ENCODE peak calls at places on chromosomes 3 and 15, in seven cellular contexts. L, A, U, Y, F, H and W are unnamed samples. For H3K9me3, the result is how much of the 10 kb centered on the place peaks cover.

GRCh38 chr3:59749291-59749690 is 699.5 kb upstream of the CFAP20DC start:
- DNase-seq in L (no peak), F (peak), Y (no peak), U (no peak), H (no peak), A (no peak), W (no peak)

GRCh38 chr15:35557544-35557943 is 11.6 kb upstream of the DPH6 start:
- DNase-seq in H (peak), Y (no peak), U (no peak), L (no peak), A (no peak), F (peak), W (no peak)

GRCh38 chr15:100553468-100553867 is 24.7 kb upstream of the CERS3 start:
- DNase-seq in A (no peak), L (no peak), F (no peak), U (no peak), Y (no peak), H (no peak), W (no peak)

GRCh38 chr15:99509686-99510461 is 55.9 kb upstream of the MEF2A start:
- DNase-seq in L (no peak), A (no peak), Y (no peak), F (no peak), U (no peak), H (no peak), W (peak)

GRCh38 chr3:127525373-127525772 is 65.2 kb downstream of the TPRA1 start:
- DNase-seq in Y (peak), A (no peak), L (no peak), U (no peak), H (peak), F (no peak), W (no peak)

GRCh38 chr3:98003306-98003969 is 31.2 kb upstream of the RIOX2 start:
- DNase-seq in H (no peak), U (no peak), A (no peak), F (no peak), Y (no peak), L (no peak), W (no peak)

GRCh38 chr3:184506579-184506978 is 55.0 kb upstream of the EPHB3 start:
- DNase-seq in H (peak), U (no peak), Y (no peak), A (no peak), L (no peak), F (no peak), W (no peak)

GRCh38 chr3:186960327-186960726 is 30.0 kb downstream of the ST6GAL1 start:
- DNase-seq in U (no peak), L (no peak), A (no peak), H (no peak), Y (no peak), F (no peak), W (no peak)

GRCh38 chr3:22887664-22888291 is 315.3 kb upstream of the UBE2E2 start:
- DNase-seq in H (peak), U (peak), L (no peak), Y (peak), F (peak), A (no peak), W (peak)

GRCh38 chr15:80593486-80594055 is 101.5 kb upstream of the ABHD17C start:
- DNase-seq in Y (no peak), F (no peak), H (no peak), A (no peak), L (no peak), U (no peak), W (no peak)

GRCh38 chr15:63593705-63594671 is 3.2 kb upstream of the FBXL22 start:
- DNase-seq in F (no peak), U (peak), L (no peak), Y (no peak), A (no peak), H (peak), W (no peak)

GRCh38 chr3:112741956-112742355 is 101.0 kb upstream of the CCDC80 start:
- DNase-seq in U (no peak), L (no peak), H (no peak), F (no peak), A (no peak), Y (no peak), W (no peak)

GRCh38 chr3:193140381-193140780 is 100.6 kb upstream of the PLAAT1 start:
- DNase-seq in U (no peak), L (no peak), H (peak), F (no peak), Y (no peak), A (no peak), W (no peak)

GRCh38 chr3:101950510-101950909 is 101.2 kb downstream of the NFKBIZ start:
- DNase-seq in Y (no peak), F (peak), H (peak), U (no peak), A (no peak), L (no peak), W (no peak)

GRCh38 chr3:182258538-182259177 is 534.6 kb upstream of the ATP11B start:
- DNase-seq in A (no peak), Y (peak), U (peak), H (peak), L (no peak), F (peak), W (no peak)

GRCh38 chr15:59611277-59612260 is at the start of gene GCNT3:
- DNase-seq in A (no peak), F (peak), L (no peak), Y (no peak), U (no peak), H (peak), W (no peak)

GRCh38 chr15:59998256-59999063 is 5.7 kb upstream of the FOXB1 start:
- DNase-seq in U (no peak), L (no peak), A (no peak), F (no peak), H (no peak), Y (no peak), W (no peak)

GRCh38 chr3:65714138-65714537 is 324.6 kb downstream of the MAGI1 start:
- DNase-seq in F (peak), A (no peak), L (peak), H (peak), U (peak), Y (peak), W (no peak)

GRCh38 chr3:126161309-126161708 is 19.1 kb downstream of the ALDH1L1 start:
- DNase-seq in F (no peak), A (no peak), H (no peak), Y (no peak), U (no peak), L (no peak), W (no peak)

GRCh38 chr3:184258926-184259325 is 2.4 kb downstream of the CAMK2N2 start:
- DNase-seq in A (no peak), L (no peak), Y (no peak), F (no peak), H (no peak), U (no peak), W (no peak)

GRCh38 chr3:104909188-104909587 is 457.5 kb upstream of the ALCAM start:
- DNase-seq in F (peak), L (no peak), A (no peak), U (no peak), H (peak), Y (no peak), W (no peak)

GRCh38 chr3:104388624-104389023 is 978.1 kb upstream of the ALCAM start:
- DNase-seq in U (no peak), L (no peak), F (peak), Y (no peak), H (no peak), A (no peak), W (no peak)

GRCh38 chr3:149016669-149017541 is 25.6 kb downstream of the GYG1 start:
- DNase-seq in U (no peak), A (no peak), Y (no peak), H (peak), F (peak), L (no peak), W (no peak)

GRCh38 chr3:14360123-14360881 is 42.1 kb upstream of the SLC6A6 start:
- DNase-seq in Y (no peak), A (no peak), H (no peak), F (no peak), U (no peak), L (no peak), W (no peak)

GRCh38 chr15:84656972-84657371 is 1.0 kb downstream of the NMB start:
- DNase-seq in Y (no peak), U (no peak), F (no peak), H (no peak), L (no peak), A (no peak), W (no peak)

GRCh38 chr3:179321585-179322322 is 1.1 kb upstream of the ZNF639 start:
- DNase-seq in A (no peak), L (no peak), H (peak), U (peak), Y (peak), F (peak), W (no peak)

GRCh38 chr3:52014613-52015012 is 18.9 kb upstream of the RPL29 start:
- DNase-seq in Y (no peak), H (peak), L (no peak), U (peak), A (no peak), F (no peak), W (no peak)

GRCh38 chr15:63605036-63605435 is 7.8 kb downstream of the FBXL22 start:
- DNase-seq in L (no peak), Y (no peak), H (no peak), F (no peak), A (no peak), U (no peak), W (no peak)

GRCh38 chr15:64934023-64934422 is 22.3 kb downstream of the ANKDD1A start:
- DNase-seq in A (no peak), F (no peak), L (no peak), H (no peak), Y (no peak), U (no peak), W (no peak)

GRCh38 chr3:130671545-130671944 is 75.1 kb downstream of the PIK3R4 start:
- DNase-seq in A (no peak), Y (no peak), L (no peak), U (no peak), F (no peak), H (no peak), W (no peak)

GRCh38 chr3:127077068-127077467 is 94.2 kb downstream of the PLXNA1 start:
- DNase-seq in L (no peak), Y (no peak), F (no peak), A (no peak), H (no peak), U (no peak), W (no peak)

GRCh38 chr3:173825731-173826130 is 428.2 kb downstream of the NLGN1 start:
- DNase-seq in A (no peak), U (no peak), Y (no peak), H (peak), L (no peak), F (no peak), W (no peak)

GRCh38 chr3:100114413-100115030 is at the start of gene FILIP1L:
- DNase-seq in Y (no peak), U (no peak), A (no peak), H (no peak), L (peak), F (no peak), W (peak)

GRCh38 chr15:60871152-60871551 is 357.9 kb downstream of the RORA start:
- DNase-seq in F (no peak), A (no peak), Y (no peak), H (no peak), U (no peak), L (no peak), W (no peak)

GRCh38 chr3:101602731-101603130 is 28.8 kb downstream of the PCNP start:
- DNase-seq in A (no peak), L (no peak), H (no peak), U (no peak), F (no peak), Y (no peak), W (no peak)

GRCh38 chr15:77019476-77020331 is 24.8 kb downstream of the PSTPIP1 start:
- DNase-seq in F (no peak), Y (no peak), A (no peak), L (peak), U (no peak), H (peak), W (no peak)

GRCh38 chr3:64163019-64163754 is 62.1 kb downstream of the PRICKLE2 start:
- DNase-seq in H (no peak), Y (no peak), F (peak), L (no peak), A (no peak), U (no peak), W (no peak)

GRCh38 chr3:181725830-181726229 is 14.1 kb downstream of the SOX2 start:
- DNase-seq in H (no peak), A (no peak), F (no peak), Y (no peak), U (no peak), L (no peak), W (no peak)

GRCh38 chr3:197730200-197730599 is 6.5 kb downstream of the RUBCN start:
- DNase-seq in A (no peak), H (peak), L (no peak), F (peak), U (no peak), Y (no peak), W (no peak)

DNA sequence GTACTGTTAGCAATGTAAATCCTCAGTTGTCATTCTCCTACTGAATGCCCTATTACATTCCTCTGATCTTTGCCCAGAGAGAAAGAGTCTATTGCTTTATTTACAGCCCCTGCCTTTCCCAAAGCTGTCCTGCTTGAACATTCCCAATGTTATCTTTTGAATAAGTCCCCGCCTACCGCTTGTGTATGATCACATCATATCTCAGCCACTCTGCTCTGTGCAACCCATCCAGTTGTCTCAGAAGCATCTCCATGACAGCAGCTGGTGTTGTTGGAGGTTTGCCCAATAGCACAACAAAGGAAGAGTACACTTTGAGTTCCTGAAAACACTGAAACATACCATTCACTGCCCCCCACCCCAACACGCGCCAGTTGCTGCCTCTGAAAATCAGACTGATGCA is 22.0 kb upstream of the FAM3D start:
- DNase-seq in Y (no peak), U (no peak), F (no peak), L (no peak), H (no peak), A (no peak), W (no peak)
- H3K9me3 ChIP-seq in Y (under half), U (under half), F (under half), L (under half), H (under half), A (under half), W (under half)

GRCh38 chr15:25057574-25057973 is 102.8 kb downstream of the SNRPN start:
- DNase-seq in L (no peak), A (no peak), Y (peak), F (no peak), U (no peak), H (no peak), W (no peak)

GRCh38 chr15:25054943-25055342 is 100.2 kb downstream of the SNRPN start:
- DNase-seq in Y (peak), H (no peak), L (no peak), A (no peak), U (no peak), F (no peak), W (no peak)

GRCh38 chr15:25058080-25058785 is 103.4 kb downstream of the SNRPN start:
- DNase-seq in U (no peak), A (no peak), H (no peak), F (no peak), Y (peak), L (no peak), W (no peak)

GRCh38 chr15:25055356-25056068 is 100.7 kb downstream of the SNRPN start:
- DNase-seq in A (no peak), Y (peak), U (no peak), H (no peak), F (no peak), L (no peak), W (no peak)

DNA sequence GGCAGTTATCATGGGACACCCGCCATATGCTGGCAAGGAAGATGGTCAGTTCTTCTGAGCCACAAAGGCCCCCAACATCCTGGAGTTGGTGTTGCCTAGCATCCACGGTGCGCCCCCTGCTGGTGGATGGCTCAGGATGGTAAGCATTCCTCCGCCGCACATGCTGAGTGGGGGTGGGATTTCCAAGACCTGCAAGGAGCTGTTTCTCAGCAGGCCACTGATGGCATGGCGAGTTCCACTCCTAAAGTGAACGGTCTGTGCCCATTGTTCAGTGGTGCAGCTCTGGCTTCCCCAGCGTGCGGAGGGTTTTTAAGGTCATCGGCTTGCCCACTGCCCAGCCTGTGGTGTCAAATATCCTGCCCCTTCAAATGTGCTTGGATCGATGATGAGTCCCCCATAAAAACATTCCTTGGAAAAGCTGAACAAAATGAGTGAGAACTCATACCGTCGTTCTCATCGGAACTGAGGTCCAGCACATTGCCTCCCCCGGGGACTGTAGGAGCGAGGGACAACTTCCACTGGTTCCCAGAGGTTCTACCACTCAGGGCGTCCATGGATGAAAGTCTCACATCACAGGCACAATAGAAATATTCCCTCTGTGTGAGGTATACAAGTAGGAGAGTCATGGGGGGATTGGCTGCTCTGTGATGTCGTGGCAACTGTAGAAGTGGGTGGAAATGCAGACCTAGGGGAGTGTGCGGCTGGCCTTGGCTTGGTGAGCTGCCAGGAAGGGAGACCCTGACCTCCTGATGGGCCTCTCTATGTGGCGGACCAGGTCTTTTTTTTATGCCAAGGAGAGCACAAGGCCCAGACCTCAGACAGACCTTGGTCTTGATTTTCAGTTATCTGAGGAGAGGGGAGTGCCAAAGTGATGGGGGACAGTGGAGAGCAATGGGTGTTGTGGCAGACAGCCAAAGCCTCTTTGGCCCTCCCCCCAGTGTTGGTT is 102.0 kb downstream of the SNRPN start:
- DNase-seq in H (no peak), U (no peak), Y (peak), F (no peak), L (no peak), A (no peak), W (no peak)
- H3K9me3 ChIP-seq in H (under half), U (under half), Y (under half), F (half or more), L (under half), A (half or more), W (half or more)

GRCh38 chr3:58693929-58694850 is 27.6 kb upstream of the FAM3D start:
- DNase-seq in H (no peak), F (no peak), L (no peak), A (no peak), Y (peak), U (no peak), W (no peak)
- H3K9me3 ChIP-seq in H (under half), F (under half), L (under half), A (under half), Y (under half), U (under half), W (under half)

GRCh38 chr15:25238126-25238525 is 200.7 kb downstream of the UBE3A start:
- DNase-seq in F (no peak), U (no peak), A (no peak), L (peak), Y (no peak), H (no peak), W (peak)
- H3K9me3 ChIP-seq in F (under half), U (under half), A (under half), L (under half), Y (under half), H (under half), W (under half)